ENCODE peak calls at places on chromosomes 12 and 14, in five cellular contexts. Z is esophagus squamous epithelium; I is Caco-2; O is RCC 7860; V is stimulated activated effector memory CD8-positive, alpha-beta T cell treated with anti-CD3 and anti-CD28 coated beads, Interleukin-12 subunit alpha, Interleukin-12 subunit beta, amount 100 ng/mL, for 72 hours. Y is an unnamed sample.

GRCh38 chr12:102645968-102646367 is 165.6 kb upstream of the IGF1 start:
- DNase-seq in Z (no peak), I (no peak), O (no peak), V (no peak), Y (no peak)

GRCh38 chr12:4320287-4320858 is 640 bp upstream of the TIGAR start:
- DNase-seq in Z (no peak), I (no peak), O (no peak), V (no peak), Y (peak)

GRCh38 chr14:33555710-33556350 is 395.0 kb downstream of the EGLN3 start:
- DNase-seq in Z (no peak), I (no peak), O (no peak), V (no peak), Y (no peak)

GRCh38 chr12:25013061-25013460 is 64.2 kb upstream of the BCAT1 start:
- DNase-seq in Z (no peak), I (no peak), O (no peak), V (no peak), Y (no peak)

GRCh38 chr14:32703246-32703645 is 235.4 kb upstream of the NPAS3 start:
- DNase-seq in Z (no peak), I (no peak), O (no peak), V (no peak), Y (no peak)

GRCh38 chr14:100807979-100808734 is 17.8 kb upstream of the MEG3 start:
- DNase-seq in Z (no peak), I (no peak), O (no peak), V (no peak), Y (no peak)

GRCh38 chr14:76109087-76109880 is 42.4 kb upstream of the GPATCH2L start:
- DNase-seq in Z (no peak), I (no peak), O (no peak), V (no peak), Y (no peak)

GRCh38 chr14:35844494-35844893 is 18.4 kb downstream of the BRMS1L start:
- DNase-seq in Z (no peak), I (no peak), O (no peak), V (no peak), Y (no peak)

GRCh38 chr14:60355768-60356167 is 106.7 kb downstream of the PPM1A start:
- DNase-seq in Z (no peak), I (no peak), O (no peak), V (no peak), Y (no peak)